ENCODE peak calls at places on chromosomes 6 and 20, in five cellular contexts. P, D, T, I and U are unnamed samples.

GRCh38 chr6:37565267-37566208 is 65.8 kb upstream of the CCDC167 start:
- DNase-seq in I (no peak), D (peak; percentile 41), T (peak; percentile 90), P (peak; percentile 90), U (no peak)

GRCh38 chr20:22106308-22106938 is 401.0 kb downstream of the PAX1 start:
- DNase-seq in I (no peak), P (no peak), D (no peak), T (peak; percentile 23), U (no peak)

GRCh38 chr6:136773473-136773796 is 18.8 kb downstream of the MAP3K5 start:
- DNase-seq in I (no peak), P (no peak), T (no peak), D (no peak), U (no peak)

GRCh38 chr6:169839493-169839892 is 88.1 kb downstream of the ERMARD start:
- DNase-seq in P (no peak), T (no peak), I (no peak), D (no peak), U (no peak)

GRCh38 chr6:112366695-112367546 is 19.8 kb downstream of the RFPL4B start:
- DNase-seq in T (no peak), D (no peak), I (no peak), P (no peak), U (peak; percentile 27)

GRCh38 chr20:48564997-48565396 is 262.8 kb downstream of the PREX1 start:
- DNase-seq in P (no peak), D (no peak), T (no peak), I (no peak), U (no peak)

GRCh38 chr6:149273318-149273717 is 44.2 kb upstream of the TAB2 start:
- DNase-seq in D (no peak), P (no peak), T (no peak), I (no peak), U (no peak)

GRCh38 chr6:28090902-28091586 is 10.7 kb downstream of the ZNF165 start:
- DNase-seq in T (no peak), D (no peak), I (no peak), P (no peak), U (no peak)

GRCh38 chr6:155641603-155642002 is 186.0 kb upstream of the NOX3 start:
- DNase-seq in D (no peak), T (no peak), I (no peak), P (no peak), U (no peak)

GRCh38 chr6:155645328-155645727 is 189.7 kb upstream of the NOX3 start:
- DNase-seq in P (no peak), D (no peak), I (peak; percentile 51), T (no peak), U (no peak)

GRCh38 chr6:155648301-155648700 is 192.7 kb upstream of the NOX3 start:
- DNase-seq in I (no peak), P (no peak), D (no peak), T (no peak), U (no peak)

GRCh38 chr6:155646443-155646842 is 190.8 kb upstream of the NOX3 start:
- DNase-seq in I (peak; percentile 25), P (no peak), D (no peak), T (no peak), U (no peak)

GRCh38 chr6:155647354-155647753 is 191.7 kb upstream of the NOX3 start:
- DNase-seq in D (no peak), I (no peak), P (no peak), T (no peak), U (no peak)
- H4K8ac ChIP-seq in D (no peak overlapping the region), I (peak overlapping the region; percentile 72), P (no peak overlapping the region), T (no peak overlapping the region), U (no peak overlapping the region)

GRCh38 chr6:18058429-18058828 is 64.0 kb downstream of the NHLRC1 start:
- DNase-seq in D (no peak), I (no peak), P (no peak), T (no peak), U (no peak)

GRCh38 chr6:18062733-18063132 is 59.7 kb downstream of the NHLRC1 start:
- DNase-seq in P (no peak), I (no peak), D (no peak), T (no peak), U (no peak)
- H2BK12ac ChIP-seq in P (no peak overlapping the region), I (no peak overlapping the region), D (no peak overlapping the region), T (no peak overlapping the region), U (no peak overlapping the region)

GRCh38 chr6:155765275-155766194 is 309.9 kb upstream of the NOX3 start:
- DNase-seq in T (no peak), I (peak; percentile 70), P (no peak), D (no peak), U (peak; percentile 41)
- H4K91ac ChIP-seq in T (no peak overlapping the region), I (no peak overlapping the region), P (no peak overlapping the region), D (no peak overlapping the region), U (no peak overlapping the region)

GRCh38 chr20:2508631-2509467 is at the start of gene ZNF343:
- DNase-seq in P (peak; percentile 86), I (peak; percentile 89), T (peak; percentile 76), D (peak; percentile 31), U (peak; percentile 84)
- H4K8ac ChIP-seq in P (no peak within 1 kb of the TSS), I (peak within 1 kb of the TSS; percentile 97), T (peak within 1 kb of the TSS; percentile 52), D (peak within 1 kb of the TSS; percentile 94), U (peak within 1 kb of the TSS; percentile 98)

GRCh38 chr6:33935439-33936080 is 131.8 kb upstream of the MLN start:
- DNase-seq in I (no peak), D (no peak), T (no peak), P (peak; percentile 53), U (no peak)

GRCh38 chr6:33933101-33933500 is 129.3 kb upstream of the MLN start:
- DNase-seq in P (no peak), I (no peak), T (no peak), D (no peak), U (peak; percentile 21)

GRCh38 chr6:33931799-33932198 is 128.0 kb upstream of the MLN start:
- DNase-seq in I (no peak), T (no peak), P (no peak), D (no peak), U (no peak)

GRCh38 chr6:33934726-33935270 is 131.0 kb upstream of the MLN start:
- DNase-seq in D (no peak), P (no peak), T (no peak), I (no peak), U (no peak)

DNA sequence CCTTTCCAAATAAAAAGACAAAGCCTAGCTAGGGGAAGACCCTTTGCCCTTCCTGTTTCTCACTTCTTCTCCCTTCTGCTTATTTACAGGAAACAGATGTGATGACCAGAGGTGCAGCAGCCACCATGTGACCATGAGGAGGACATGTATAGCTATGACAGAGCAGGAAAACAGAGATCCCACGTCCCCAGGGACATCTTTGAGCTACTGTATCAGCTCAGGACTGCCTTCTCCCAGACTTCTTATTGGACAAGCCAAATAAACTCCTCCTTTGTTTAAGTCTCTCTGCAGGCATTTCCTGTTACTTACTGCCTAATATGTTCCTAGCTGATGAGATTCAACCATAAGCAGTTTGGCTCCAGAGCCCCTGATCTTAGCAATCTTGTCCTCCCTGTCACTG is 133.1 kb upstream of the MLN start:
- DNase-seq in P (no peak), I (peak; percentile 13), T (no peak), D (no peak), U (no peak)
- H2BK12ac ChIP-seq in P (no peak overlapping the region), I (no peak overlapping the region), T (no peak overlapping the region), D (no peak overlapping the region), U (no peak overlapping the region)

DNA sequence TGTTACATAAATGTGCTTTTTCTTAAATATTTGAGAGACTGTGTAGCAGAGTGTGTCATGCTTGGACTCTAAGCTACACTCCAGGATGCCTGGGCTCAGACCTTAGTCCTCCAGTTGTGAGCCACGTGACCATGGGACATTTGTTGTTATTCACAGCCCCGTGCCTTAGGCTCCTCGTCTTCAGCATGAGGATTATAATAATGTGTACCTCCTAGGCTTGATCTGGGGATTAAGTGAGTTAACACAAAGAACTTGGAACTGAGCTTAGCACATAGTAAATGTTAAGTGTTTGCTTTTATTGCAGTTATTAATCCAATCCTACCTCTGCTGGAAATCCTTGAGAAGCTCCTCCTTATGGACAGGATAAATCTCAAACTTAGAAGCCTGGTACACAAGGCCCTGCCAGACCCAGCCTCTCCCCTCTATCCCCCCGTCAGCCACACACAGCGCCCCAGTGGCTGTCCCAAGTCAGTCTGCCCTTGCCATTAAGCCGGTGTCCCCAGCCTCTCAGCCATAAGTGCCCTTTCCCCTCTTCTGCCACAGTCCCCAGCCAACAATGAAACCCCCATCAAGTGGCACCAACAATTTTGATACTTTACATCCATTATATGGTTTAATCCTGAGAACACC is 177.5 kb downstream of the TMEM242 start:
- DNase-seq in D (no peak), T (no peak), P (no peak), I (no peak), U (no peak)
- H4K91ac ChIP-seq in D (no peak overlapping the region), T (no peak overlapping the region), P (no peak overlapping the region), I (no peak overlapping the region), U (no peak overlapping the region)

GRCh38 chr6:132115714-132116366 is 164.7 kb upstream of the CCN2 start:
- DNase-seq in I (peak; percentile 13), P (no peak), D (no peak), T (no peak), U (peak; percentile 94)

GRCh38 chr6:132118144-132118543 is 167.0 kb upstream of the CCN2 start:
- DNase-seq in P (no peak), D (no peak), I (no peak), T (no peak), U (no peak)

DNA sequence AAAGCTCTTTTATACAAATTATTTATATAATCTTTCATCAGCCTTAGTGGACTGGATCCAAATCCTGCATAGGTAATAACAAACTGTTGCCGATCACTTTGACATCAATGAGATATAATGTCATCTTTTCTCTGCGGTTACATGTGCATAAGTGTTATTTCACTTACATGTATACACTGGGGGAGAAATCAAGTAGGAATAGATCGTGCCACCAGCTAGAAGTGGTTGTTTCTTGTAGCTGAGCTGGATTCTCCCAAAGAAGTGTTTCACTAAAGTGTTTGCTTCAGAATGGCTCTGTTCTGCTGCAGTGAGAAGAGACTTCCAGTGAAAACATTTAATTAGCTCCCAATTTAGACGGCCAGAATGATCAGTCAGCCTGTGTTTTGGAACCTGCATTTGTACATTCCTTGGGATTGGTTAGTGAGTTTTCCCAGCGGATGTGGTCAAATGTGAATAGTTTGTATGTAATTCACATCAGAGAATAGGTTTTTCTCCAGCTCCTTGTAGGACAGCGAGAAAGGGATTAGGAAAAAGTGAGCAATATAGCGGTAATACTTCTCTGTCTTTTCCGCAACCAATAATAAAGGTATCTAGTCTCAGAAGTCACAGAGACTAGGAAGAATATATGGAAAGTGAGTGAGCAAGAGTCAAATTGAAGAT is 163.2 kb upstream of the CCN2 start:
- DNase-seq in D (no peak), T (no peak), I (no peak), P (no peak), U (no peak)
- H4K8ac ChIP-seq in D (no peak overlapping the region), T (no peak overlapping the region), I (no peak overlapping the region), P (no peak overlapping the region), U (no peak overlapping the region)

GRCh38 chr6:138601128-138601527 is 101.8 kb upstream of the NHSL1 start:
- DNase-seq in T (no peak), I (no peak), P (no peak), D (no peak), U (no peak)

GRCh38 chr6:138609801-138610430 is 110.6 kb upstream of the NHSL1 start:
- DNase-seq in P (no peak), I (no peak), T (no peak), D (no peak), U (no peak)

GRCh38 chr6:138607478-138608433 is 108.5 kb upstream of the NHSL1 start:
- DNase-seq in P (no peak), D (no peak), T (no peak), I (no peak), U (no peak)

GRCh38 chr6:138608896-138609295 is 109.6 kb upstream of the NHSL1 start:
- DNase-seq in I (no peak), D (no peak), T (no peak), P (no peak), U (no peak)

GRCh38 chr6:138605958-138606357 is 106.7 kb upstream of the NHSL1 start:
- DNase-seq in P (no peak), I (no peak), T (no peak), D (no peak), U (no peak)
- H2BK12ac ChIP-seq in P (no peak overlapping the region), I (no peak overlapping the region), T (no peak overlapping the region), D (no peak overlapping the region), U (no peak overlapping the region)